ENCODE peak calls at places on chromosome 6, in seven cellular contexts. V is esophagus muscularis mucosa, F is HFFc6, Q is gastrocnemius medialis, Z is PC-9, J is OCI-LY7, E is AG09319. K is an unnamed sample.

GRCh38 chr6:57265755-57266221 is 43.7 kb upstream of the RAB23 start:
- DNase-seq in V (no peak), F (peak), Q (no peak), Z (no peak), J (no peak), E (no peak), K (no peak)

GRCh38 chr6:34239240-34239825 is 2.7 kb downstream of the HMGA1 start:
- DNase-seq in V (peak), F (no peak), Q (no peak), Z (no peak), J (no peak), E (no peak), K (no peak)

GRCh38 chr6:144090384-144090783 is 5.0 kb downstream of the SF3B5 start:
- DNase-seq in V (no peak), F (no peak), Q (no peak), Z (no peak), J (no peak), E (no peak), K (no peak)

GRCh38 chr6:137829641-137830083 is 37.4 kb upstream of the TNFAIP3 start:
- DNase-seq in V (no peak), F (no peak), Q (no peak), Z (peak), J (no peak), E (no peak), K (no peak)

GRCh38 chr6:74731921-74732320 is 473.9 kb downstream of the COL12A1 start:
- DNase-seq in V (no peak), F (peak), Q (no peak), Z (no peak), J (no peak), E (peak), K (no peak)

GRCh38 chr6:41878246-41878645 is 16.9 kb downstream of the USP49 start:
- DNase-seq in V (no peak), F (peak), Q (no peak), Z (no peak), J (no peak), E (no peak), K (no peak)

GRCh38 chr6:99334526-99335127 is 14.8 kb downstream of the FAXC start:
- DNase-seq in V (no peak), F (peak), Q (no peak), Z (peak), J (peak), E (peak), K (no peak)

GRCh38 chr6:48199502-48199901 is 88.5 kb upstream of the PTCHD4 start:
- DNase-seq in V (no peak), F (no peak), Q (no peak), Z (no peak), J (no peak), E (no peak), K (no peak)

GRCh38 chr6:126696921-126697693 is 357.2 kb downstream of the CENPW start:
- DNase-seq in V (no peak), F (no peak), Q (peak), Z (no peak), J (no peak), E (peak), K (no peak)

GRCh38 chr6:49462599-49462926 is 490 bp downstream of the MMUT start:
- DNase-seq in V (no peak), F (no peak), Q (no peak), Z (no peak), J (no peak), E (no peak), K (no peak)

GRCh38 chr6:137882225-137882961 is 15.3 kb downstream of the TNFAIP3 start:
- DNase-seq in V (no peak), F (no peak), Q (no peak), Z (no peak), J (no peak), E (no peak), K (no peak)

GRCh38 chr6:55433446-55434130 is 106.3 kb downstream of the GFRAL start:
- DNase-seq in V (no peak), F (no peak), Q (no peak), Z (no peak), J (no peak), E (peak), K (no peak)

GRCh38 chr6:93992976-93993375 is 573.6 kb upstream of the EPHA7 start:
- DNase-seq in V (no peak), F (no peak), Q (no peak), Z (no peak), J (no peak), E (no peak), K (no peak)

GRCh38 chr6:158003910-158004695 is 22.4 kb downstream of the SYNJ2 start:
- DNase-seq in V (no peak), F (no peak), Q (no peak), Z (peak), J (no peak), E (no peak), K (no peak)

GRCh38 chr6:155265843-155266535 is 2.2 kb downstream of the CLDN20 start:
- DNase-seq in V (no peak), F (peak), Q (no peak), Z (no peak), J (no peak), E (no peak), K (no peak)
- TF ChIP-seq CTCF in V (no peak), F (peak), Q (no peak), Z (no peak), J (no peak), E (no peak), K (no peak)

DNA sequence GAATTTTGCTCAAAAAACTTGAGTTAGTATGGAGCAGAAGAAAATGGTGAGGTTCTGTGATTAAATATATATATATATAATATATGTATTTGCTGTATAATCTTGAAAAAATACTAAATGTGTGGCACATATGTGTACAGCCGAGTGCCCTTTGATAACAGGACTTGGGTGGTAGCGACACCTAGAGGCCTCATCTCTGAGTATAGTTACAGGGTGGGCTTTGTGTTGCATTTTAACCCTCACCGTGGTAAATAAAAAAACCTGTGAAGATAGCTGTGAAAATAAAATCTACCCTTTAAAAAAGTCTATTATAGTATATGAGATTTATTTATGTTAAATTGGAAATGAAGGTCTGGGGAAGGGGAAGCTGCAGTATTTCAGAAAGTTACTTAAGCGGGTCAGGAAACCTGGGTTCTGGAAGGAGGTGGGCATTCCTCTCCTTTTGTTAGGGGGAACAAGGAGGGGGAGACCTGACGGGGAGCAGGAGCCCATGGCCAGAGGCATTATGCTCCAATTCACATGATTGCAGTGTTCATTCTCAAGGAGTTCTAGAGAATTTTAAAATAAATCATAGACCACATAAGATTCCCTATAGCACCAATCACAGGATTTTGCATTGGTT is 82.7 kb downstream of the SH3BGRL2 start:
- DNase-seq in V (no peak), F (no peak), Q (no peak), Z (peak), J (peak), E (no peak), K (no peak)
- TF ChIP-seq CTCF in V (peak), F (peak), Q (no peak), Z (peak), J (peak), E (peak), K (peak)

GRCh38 chr6:81731814-81732213 is 20.7 kb downstream of the TENT5A start:
- DNase-seq in V (no peak), F (peak), Q (no peak), Z (no peak), J (no peak), E (no peak), K (no peak)

GRCh38 chr6:81736428-81736827 is 16.1 kb downstream of the TENT5A start:
- DNase-seq in V (no peak), F (no peak), Q (no peak), Z (no peak), J (no peak), E (no peak), K (no peak)

GRCh38 chr6:81734081-81734480 is 18.4 kb downstream of the TENT5A start:
- DNase-seq in V (no peak), F (no peak), Q (no peak), Z (no peak), J (no peak), E (no peak), K (no peak)

GRCh38 chr6:81735756-81736380 is 16.6 kb downstream of the TENT5A start:
- DNase-seq in V (no peak), F (peak), Q (no peak), Z (no peak), J (no peak), E (no peak), K (no peak)

GRCh38 chr6:81734500-81735140 is 17.9 kb downstream of the TENT5A start:
- DNase-seq in V (no peak), F (no peak), Q (no peak), Z (no peak), J (no peak), E (no peak), K (no peak)
- TF ChIP-seq CTCF in V (no peak), F (no peak), Q (no peak), Z (no peak), J (no peak), E (no peak), K (no peak)

GRCh38 chr6:159110748-159111147 is 58.5 kb upstream of the FNDC1 start:
- DNase-seq in V (no peak), F (no peak), Q (no peak), Z (no peak), J (peak), E (no peak), K (no peak)

GRCh38 chr6:159108438-159108985 is 60.7 kb upstream of the FNDC1 start:
- DNase-seq in V (no peak), F (no peak), Q (no peak), Z (no peak), J (no peak), E (no peak), K (no peak)

GRCh38 chr6:159107451-159108260 is 61.5 kb upstream of the FNDC1 start:
- DNase-seq in V (no peak), F (no peak), Q (no peak), Z (no peak), J (peak), E (no peak), K (peak)

GRCh38 chr6:159109391-159109790 is 59.8 kb upstream of the FNDC1 start:
- DNase-seq in V (no peak), F (no peak), Q (no peak), Z (no peak), J (no peak), E (no peak), K (no peak)

GRCh38 chr6:159110013-159110412 is 59.2 kb upstream of the FNDC1 start:
- DNase-seq in V (no peak), F (peak), Q (no peak), Z (no peak), J (peak), E (no peak), K (no peak)
- TF ChIP-seq CTCF in V (peak), F (peak), Q (peak), Z (peak), J (peak), E (peak), K (peak)

GRCh38 chr6:50724381-50725124 is 11.2 kb downstream of the TFAP2D start:
- DNase-seq in V (no peak), F (no peak), Q (no peak), Z (no peak), J (no peak), E (no peak), K (no peak)
- TF ChIP-seq CTCF in V (no peak), F (no peak), Q (no peak), Z (no peak), J (no peak), E (no peak), K (no peak)

GRCh38 chr6:36980876-36981619 is 4.9 kb downstream of the MTCH1 start:
- DNase-seq in V (no peak), F (no peak), Q (no peak), Z (no peak), J (no peak), E (no peak), K (no peak)

GRCh38 chr6:36980129-36980528 is 5.9 kb downstream of the MTCH1 start:
- DNase-seq in V (no peak), F (no peak), Q (no peak), Z (no peak), J (no peak), E (no peak), K (no peak)

GRCh38 chr6:36978687-36979086 is 7.3 kb downstream of the MTCH1 start:
- DNase-seq in V (no peak), F (no peak), Q (no peak), Z (no peak), J (no peak), E (no peak), K (no peak)

GRCh38 chr6:36977470-36977941 is 8.5 kb downstream of the MTCH1 start:
- DNase-seq in V (no peak), F (no peak), Q (no peak), Z (no peak), J (peak), E (no peak), K (no peak)

DNA sequence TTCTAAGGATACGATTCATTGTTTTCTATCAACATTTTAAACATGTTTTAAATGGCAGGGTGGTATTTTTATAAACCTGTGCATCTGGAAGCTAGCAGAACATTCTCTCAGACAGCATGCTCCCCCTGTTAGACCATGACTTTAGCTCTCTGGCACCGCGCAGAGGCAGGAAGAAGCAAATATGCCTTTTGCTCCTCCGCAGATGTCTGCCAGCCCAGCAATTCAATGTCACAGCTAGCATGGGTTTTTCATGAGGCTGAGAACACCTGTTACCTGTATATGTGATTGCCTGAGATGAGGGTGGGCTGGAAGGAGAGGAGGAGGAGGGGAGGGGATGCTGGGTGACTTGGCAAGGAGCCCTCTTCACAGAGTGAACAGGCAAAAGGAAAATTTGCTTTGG is 6.7 kb downstream of the MTCH1 start:
- DNase-seq in V (no peak), F (peak), Q (peak), Z (no peak), J (no peak), E (peak), K (no peak)
- TF ChIP-seq CTCF in V (peak), F (peak), Q (peak), Z (no peak), J (peak), E (peak), K (peak)

GRCh38 chr6:129981598-129981997 is 36.8 kb upstream of the L3MBTL3 start:
- DNase-seq in V (no peak), F (peak), Q (no peak), Z (no peak), J (peak), E (no peak), K (no peak)
- TF ChIP-seq CTCF in V (no peak), F (peak), Q (no peak), Z (peak), J (peak), E (peak), K (peak)

K was measured in osteocyte.